ENCODE peak calls at places on chromosomes 11 and 22, in nine cellular contexts. R is effector memory CD4-positive, alpha-beta T cell; W is body of pancreas; T is lower lobe of right lung; L is HCT116; B is mammary epithelial cell; F is uterus; K is CD8-positive, alpha-beta memory T cell; E is aorta. I is an unnamed sample.

GRCh38 chr11:67001332-67001731 is 21.6 kb upstream of the SYT12 start:
- DNase-seq in E (no peak), F (no peak), B (no peak), T (no peak), L (no peak), K (no peak), W (no peak), R (no peak), I (no peak)

GRCh38 chr11:126718319-126718718 is 282.3 kb downstream of the KIRREL3 start:
- DNase-seq in E (no peak), T (no peak), L (no peak), F (no peak), K (no peak), W (no peak), R (no peak), B (no peak), I (no peak)

GRCh38 chr11:118917488-118918127 is 8.1 kb downstream of the BCL9L start:
- DNase-seq in F (peak), W (peak), T (peak), L (no peak), R (peak), K (peak), E (no peak), B (peak), I (no peak)

GRCh38 chr22:31876156-31877035 is 67.9 kb upstream of the YWHAH start:
- DNase-seq in R (no peak), W (no peak), F (no peak), L (no peak), B (peak), K (no peak), E (peak), T (no peak), I (no peak)

GRCh38 chr11:848380-848931 is 5.8 kb downstream of the TSPAN4 start:
- DNase-seq in K (peak), B (no peak), E (peak), L (no peak), W (peak), T (no peak), F (no peak), R (peak), I (no peak)

GRCh38 chr11:60840711-60841430 is 1.0 kb upstream of the CCDC86 start:
- DNase-seq in W (no peak), E (no peak), F (peak), B (no peak), R (no peak), L (no peak), T (no peak), K (no peak), I (no peak)

GRCh38 chr11:45110562-45110961 is 35.9 kb upstream of the PRDM11 start:
- DNase-seq in E (no peak), R (no peak), W (peak), B (peak), F (peak), T (no peak), K (no peak), L (peak), I (no peak)

GRCh38 chr22:43827336-43827735 is 15.2 kb upstream of the EFCAB6 start:
- DNase-seq in W (no peak), E (no peak), B (no peak), L (no peak), T (no peak), K (no peak), F (no peak), R (no peak), I (no peak)

GRCh38 chr11:33828604-33829429 is 54.5 kb upstream of the FBXO3 start:
- DNase-seq in K (no peak), E (no peak), B (no peak), F (no peak), L (no peak), T (no peak), R (no peak), W (peak), I (no peak)

GRCh38 chr11:14565845-14566244 is 45.7 kb upstream of the PSMA1 start:
- DNase-seq in R (no peak), L (no peak), F (no peak), K (no peak), W (no peak), B (no peak), T (no peak), E (no peak), I (no peak)

GRCh38 chr11:79244175-79244804 is 196.5 kb downstream of the TENM4 start:
- DNase-seq in T (no peak), R (no peak), F (peak), K (no peak), L (no peak), B (peak), W (no peak), E (no peak), I (no peak)

GRCh38 chr11:65944191-65944590 is 1.1 kb upstream of the TSGA10IP start:
- DNase-seq in E (no peak), L (no peak), B (no peak), F (no peak), T (no peak), K (no peak), W (no peak), R (no peak), I (no peak)

GRCh38 chr11:83858694-83859093 is 572.5 kb upstream of the CCDC90B start:
- DNase-seq in K (no peak), R (no peak), F (no peak), B (no peak), L (no peak), T (no peak), W (no peak), E (no peak), I (no peak)

GRCh38 chr22:47155131-47155885 is 392.9 kb downstream of the TBC1D22A start:
- DNase-seq in W (no peak), K (no peak), R (no peak), T (no peak), B (no peak), L (no peak), F (no peak), E (no peak), I (no peak)

GRCh38 chr11:117375960-117376359 is 48.3 kb downstream of the CEP164 start:
- DNase-seq in K (no peak), R (no peak), F (no peak), T (no peak), L (no peak), W (no peak), E (no peak), B (no peak), I (peak)

GRCh38 chr22:19846620-19847344 is 7.9 kb downstream of the GNB1L start:
- DNase-seq in B (no peak), F (no peak), T (no peak), K (no peak), R (no peak), W (no peak), L (no peak), E (no peak), I (no peak)

GRCh38 chr11:19428206-19429001 is 187.7 kb upstream of the E2F8 start:
- DNase-seq in L (no peak), B (peak), R (no peak), K (no peak), E (no peak), F (no peak), W (no peak), T (no peak), I (no peak)

GRCh38 chr22:50141891-50142363 is 28.6 kb upstream of the PANX2 start:
- DNase-seq in K (no peak), T (no peak), F (no peak), W (no peak), B (no peak), L (no peak), R (no peak), E (peak), I (no peak)

GRCh38 chr11:58465690-58466089 is 23.7 kb upstream of the OR5B12 start:
- DNase-seq in K (no peak), E (no peak), W (no peak), L (no peak), F (no peak), T (no peak), B (peak), R (no peak), I (no peak)

GRCh38 chr11:8812438-8812837 is 98.6 kb upstream of the AKIP1 start:
- DNase-seq in K (no peak), B (no peak), L (no peak), F (peak), E (no peak), R (no peak), T (peak), W (peak), I (peak)

GRCh38 chr22:50670914-50671538 is 1.6 kb upstream of the SHANK3 start:
- DNase-seq in F (no peak), E (no peak), L (no peak), T (no peak), W (no peak), R (no peak), B (no peak), K (no peak), I (no peak)

GRCh38 chr11:63826471-63827190 is 12.3 kb upstream of the MARK2 start:
- DNase-seq in K (no peak), F (no peak), E (no peak), W (no peak), B (no peak), T (no peak), R (no peak), L (no peak), I (no peak)

DNA sequence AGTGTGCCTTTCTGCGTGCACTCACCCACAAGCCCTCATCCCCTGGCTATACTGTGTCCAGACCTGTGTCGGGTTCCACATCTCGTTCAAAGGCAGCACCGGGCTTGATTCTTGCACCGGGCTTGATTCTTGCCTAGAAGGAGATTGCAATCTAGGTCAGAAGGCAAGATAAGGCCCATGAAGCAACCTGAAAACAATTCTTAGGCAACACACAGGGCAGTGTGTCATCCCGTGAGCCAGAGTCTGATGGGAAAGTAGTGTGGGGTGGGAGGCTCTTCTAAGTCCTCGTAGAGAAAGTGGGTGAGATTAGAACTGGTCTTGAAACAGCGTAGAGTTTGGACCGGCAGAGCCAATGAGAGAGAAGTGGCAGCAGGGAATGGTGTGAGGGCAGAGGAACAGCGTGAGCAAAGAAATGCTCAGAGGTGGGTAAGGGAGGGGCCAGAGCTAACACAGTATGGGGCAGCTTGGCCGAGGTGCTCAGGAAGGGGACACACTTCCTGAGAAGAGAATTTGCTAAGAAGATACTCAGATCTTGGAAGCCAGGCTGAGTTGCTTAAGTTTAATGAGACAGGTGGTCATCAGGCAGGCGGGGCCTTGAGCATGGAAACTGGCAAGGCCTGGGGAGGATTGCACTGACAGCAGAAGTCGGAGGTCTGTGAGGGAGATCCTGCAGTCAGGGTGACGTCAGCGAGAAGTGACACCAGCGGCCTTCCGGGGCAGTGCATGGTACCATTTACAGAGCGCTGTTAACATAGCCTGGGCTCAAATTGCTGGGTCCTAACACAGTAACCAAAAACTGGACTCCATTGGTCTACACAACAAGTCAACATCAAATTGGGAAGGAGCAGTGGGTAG is 40.7 kb upstream of the DKK3 start:
- DNase-seq in T (no peak), W (no peak), F (no peak), R (no peak), E (no peak), L (no peak), K (no peak), B (no peak), I (no peak)
- H3K27ac ChIP-seq in T (no peak), W (no peak), F (no peak), R (no peak), E (no peak), L (no peak), K (no peak), B (no peak), I (no peak)

DNA sequence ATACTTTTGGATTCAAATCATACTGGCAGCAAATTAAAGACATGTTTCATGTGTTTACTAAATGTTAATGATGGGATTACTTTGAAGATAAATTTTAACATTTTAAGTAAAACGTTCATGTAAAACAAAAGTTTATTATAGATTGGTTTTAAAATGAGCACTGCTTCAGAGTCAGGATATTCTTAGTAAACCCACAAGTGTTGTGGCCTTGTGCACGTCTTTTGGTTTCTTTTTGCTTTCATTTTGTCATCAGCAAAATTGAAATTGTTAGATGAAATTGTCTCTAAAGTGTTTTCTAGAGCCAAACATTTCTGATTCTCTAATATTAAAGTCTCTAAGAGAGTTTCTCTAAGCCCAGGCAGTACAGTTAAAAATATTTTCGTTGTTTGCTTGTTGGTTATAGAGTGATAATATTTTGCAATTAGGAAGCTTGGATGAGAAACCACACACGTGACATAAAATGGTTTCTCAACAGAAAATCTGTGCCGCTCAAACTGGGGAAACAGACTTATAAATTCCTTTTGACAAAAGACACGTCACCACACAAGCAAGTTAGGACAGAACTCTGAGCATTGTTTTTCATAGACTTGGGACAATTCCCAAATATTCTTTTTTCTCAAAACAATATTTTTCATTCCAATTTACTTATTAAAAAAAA is 164.4 kb downstream of the TEAD1 start:
- DNase-seq in R (no peak), T (no peak), E (no peak), K (no peak), B (peak), F (no peak), W (no peak), L (no peak), I (no peak)
- H3K27ac ChIP-seq in R (no peak), T (peak), E (no peak), K (no peak), B (peak), F (peak), W (no peak), L (no peak), I (no peak)

GRCh38 chr11:122197055-122197987 is 81.3 kb upstream of the BLID start:
- DNase-seq in L (peak), K (no peak), W (no peak), T (no peak), R (no peak), E (peak), F (peak), B (peak), I (no peak)
- H3K27ac ChIP-seq in L (peak), K (no peak), W (no peak), T (no peak), R (no peak), E (peak), F (no peak), B (peak), I (no peak)

GRCh38 chr11:95455228-95455627 is 224.2 kb upstream of the SESN3 start:
- DNase-seq in K (no peak), E (no peak), W (no peak), T (no peak), B (no peak), L (no peak), F (no peak), R (no peak), I (no peak)

GRCh38 chr11:95461348-95461747 is 230.3 kb upstream of the SESN3 start:
- DNase-seq in K (no peak), T (no peak), B (no peak), F (no peak), W (no peak), E (no peak), L (no peak), R (no peak), I (no peak)

GRCh38 chr11:95461858-95462257 is 230.9 kb upstream of the SESN3 start:
- DNase-seq in B (no peak), F (no peak), K (no peak), E (no peak), T (no peak), W (no peak), L (no peak), R (no peak), I (no peak)

GRCh38 chr11:95456704-95457491 is 225.9 kb upstream of the SESN3 start:
- DNase-seq in W (no peak), E (no peak), F (no peak), B (no peak), K (no peak), L (no peak), T (no peak), R (no peak), I (no peak)

GRCh38 chr11:95459268-95460040 is 228.5 kb upstream of the SESN3 start:
- DNase-seq in T (no peak), L (no peak), W (peak), B (peak), F (no peak), R (no peak), E (no peak), K (no peak), I (no peak)
- H3K27ac ChIP-seq in T (no peak), L (no peak), W (peak), B (no peak), F (peak), R (no peak), E (no peak), K (no peak), I (no peak)

DNA sequence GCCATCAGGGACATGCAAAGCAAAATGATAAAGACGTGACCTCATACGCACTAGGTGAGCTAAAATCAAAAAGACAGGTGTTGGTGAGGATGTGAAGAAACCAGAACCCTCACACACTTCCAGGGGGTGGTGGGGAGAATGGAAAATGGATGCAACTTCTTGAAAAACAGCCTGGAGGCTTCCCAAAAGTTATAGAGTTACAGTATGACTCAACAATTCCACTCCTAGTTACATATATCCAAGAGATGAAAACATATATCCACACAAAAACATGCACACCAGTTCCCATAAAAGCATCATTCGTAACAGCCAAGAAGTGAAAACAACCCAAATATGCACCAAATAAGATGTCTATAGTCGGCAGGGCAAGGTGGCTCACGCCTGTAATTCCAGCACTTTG is 42.1 kb upstream of the APLNR start:
- DNase-seq in E (no peak), L (no peak), F (no peak), W (no peak), T (no peak), R (no peak), K (no peak), B (no peak), I (no peak)
- H3K27ac ChIP-seq in E (no peak), L (no peak), F (no peak), W (no peak), T (no peak), R (no peak), K (no peak), B (peak), I (no peak)

DNA sequence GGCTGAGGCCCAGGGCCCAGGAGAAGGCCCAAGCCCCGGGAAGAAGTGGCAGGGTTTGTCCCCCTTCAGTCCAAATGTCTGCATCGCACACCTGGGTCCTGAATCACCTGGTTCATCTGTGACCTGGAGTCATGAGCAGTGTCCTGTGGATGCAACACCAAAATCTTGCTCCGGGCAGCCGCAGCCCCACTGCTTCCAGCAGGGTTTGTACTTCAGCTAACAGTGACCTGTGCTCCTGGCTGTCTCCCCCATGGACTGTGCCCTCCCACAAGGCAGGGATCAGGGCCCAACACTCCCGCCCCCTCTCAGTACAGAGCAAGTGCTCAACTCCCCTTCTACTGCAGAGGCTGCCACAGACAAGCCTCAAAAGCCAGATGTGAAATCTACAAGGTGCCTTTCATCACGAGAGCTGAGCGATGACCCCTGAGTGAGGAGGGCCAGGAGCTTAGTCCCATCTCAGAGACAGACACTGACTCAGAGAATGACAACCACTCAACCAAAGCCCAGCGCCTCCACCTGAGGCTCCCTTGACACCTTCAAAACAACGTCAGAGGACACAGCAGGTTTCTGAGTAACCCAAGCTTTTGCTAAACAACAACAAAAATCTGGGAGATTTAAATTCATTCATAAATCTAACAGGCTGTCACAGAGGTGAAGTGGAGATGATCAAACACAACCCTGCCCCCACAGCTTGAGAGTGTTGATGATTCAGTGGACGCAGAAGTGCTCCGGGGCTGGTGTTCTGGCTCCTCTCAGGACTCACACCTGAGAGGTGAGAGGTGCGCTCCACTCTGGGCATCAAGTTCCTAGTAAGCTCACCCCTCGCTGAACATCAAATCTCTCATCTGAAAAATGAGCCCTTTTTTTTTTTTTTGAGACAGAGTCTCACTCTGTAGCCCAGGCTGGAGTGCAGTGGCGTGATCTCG is 3.4 kb downstream of the KIAA0930 start:
- DNase-seq in W (no peak), L (no peak), K (no peak), R (no peak), E (no peak), T (no peak), F (no peak), B (no peak), I (no peak)
- H3K27ac ChIP-seq in W (no peak), L (no peak), K (no peak), R (no peak), E (no peak), T (no peak), F (no peak), B (no peak), I (no peak)

GRCh38 chr11:111120221-111120620 is 125.3 kb upstream of the POU2AF2 start:
- DNase-seq in L (no peak), T (no peak), R (no peak), B (no peak), W (no peak), E (no peak), K (no peak), F (no peak), I (no peak)
- H3K27ac ChIP-seq in L (no peak), T (no peak), R (no peak), B (no peak), W (no peak), E (no peak), K (no peak), F (no peak), I (no peak)

GRCh38 chr11:16744128-16744725 is 5.8 kb downstream of the C11orf58 start:
- DNase-seq in K (no peak), B (no peak), W (no peak), L (no peak), T (no peak), F (no peak), E (no peak), R (no peak), I (no peak)
- H3K27ac ChIP-seq in K (no peak), B (no peak), W (no peak), L (no peak), T (no peak), F (no peak), E (no peak), R (no peak), I (no peak)

I was measured in caudate nucleus.